ENCODE peak calls at places on chromosomes 6 and 20, in ten cellular contexts. U, I, M, T, O, J, A, D, B and C are unnamed samples.

GRCh38 chr20:51696304-51697118 is 71.7 kb downstream of the ATP9A start:
- DNase-seq in J (no peak), O (no peak), T (no peak), M (peak; percentile 35), A (no peak), U (no peak), D (no peak), I (no peak), B (no peak), C (peak; percentile 41)

GRCh38 chr20:33576432-33576883 is 85.7 kb upstream of the C20orf144 start:
- DNase-seq in A (no peak), M (no peak), J (no peak), O (peak; percentile 81), B (peak; percentile 5), D (no peak), I (no peak), T (no peak), U (no peak), C (no peak)

GRCh38 chr6:1651362-1651761 is 41.6 kb downstream of the FOXC1 start:
- DNase-seq in M (no peak), O (no peak), A (no peak), B (no peak), U (no peak), I (no peak), J (no peak), T (no peak), D (no peak), C (no peak)

GRCh38 chr6:6980999-6981581 is 126.7 kb upstream of the RREB1 start:
- DNase-seq in T (no peak), J (no peak), A (no peak), B (no peak), D (no peak), O (no peak), M (no peak), I (no peak), U (no peak), C (no peak)

GRCh38 chr20:38748097-38748862 is at the start of gene ACTR5:
- DNase-seq in O (peak; percentile 94), A (peak; percentile 93), B (peak; percentile 80), I (peak; percentile 93), D (peak; percentile 84), U (peak; percentile 82), T (peak; percentile 96), J (peak; percentile 95), M (peak; percentile 83), C (peak; percentile 91)

GRCh38 chr6:143426025-143426424 is 24.5 kb downstream of the ADAT2 start:
- DNase-seq in B (no peak), U (no peak), D (no peak), I (no peak), A (no peak), J (no peak), M (peak; percentile 71), O (no peak), T (no peak), C (no peak)

GRCh38 chr20:37686762-37687477 is 6.9 kb upstream of the CTNNBL1 start:
- DNase-seq in J (no peak), A (no peak), U (no peak), T (no peak), D (peak; percentile 24), B (peak; percentile 20), M (peak; percentile 41), I (no peak), O (no peak), C (peak; percentile 7)

GRCh38 chr6:106177786-106178185 is 91.7 kb downstream of the PRDM1 start:
- DNase-seq in M (peak; percentile 36), U (no peak), B (no peak), I (no peak), A (no peak), D (no peak), T (no peak), J (no peak), O (no peak), C (no peak)

GRCh38 chr6:127289934-127290333 is 23.3 kb downstream of the RNF146 start:
- DNase-seq in O (no peak), T (peak; percentile 39), I (no peak), U (no peak), D (no peak), J (no peak), M (no peak), B (no peak), A (no peak), C (no peak)

GRCh38 chr20:63253438-63254236 is 626 bp downstream of the NKAIN4 start:
- DNase-seq in T (no peak), I (no peak), D (no peak), A (no peak), J (no peak), O (no peak), U (no peak), B (no peak), M (no peak), C (no peak)

GRCh38 chr6:14838041-14838596 is 407.8 kb upstream of the JARID2 start:
- DNase-seq in B (no peak), M (peak; percentile 30), O (no peak), D (no peak), I (no peak), U (no peak), T (no peak), J (no peak), A (no peak), C (no peak)

GRCh38 chr20:31542201-31542842 is 28.1 kb downstream of the HM13 start:
- DNase-seq in M (peak; percentile 34), I (no peak), A (no peak), B (no peak), D (no peak), J (no peak), T (no peak), O (no peak), U (no peak), C (no peak)

GRCh38 chr6:72740135-72740534 is 118.3 kb downstream of the KCNQ5 start:
- DNase-seq in T (no peak), O (peak; percentile 3), B (no peak), U (no peak), A (no peak), I (no peak), D (peak; percentile 20), M (no peak), J (no peak), C (no peak)

GRCh38 chr6:141956046-141956761 is 176.5 kb upstream of the GJE1 start:
- DNase-seq in T (no peak), U (no peak), I (no peak), A (no peak), B (peak; percentile 14), M (peak; percentile 17), O (no peak), J (no peak), D (peak; percentile 5), C (peak; percentile 1)

GRCh38 chr6:140380371-140381218 is 1006.1 kb upstream of the CITED2 start:
- DNase-seq in J (no peak), A (no peak), U (no peak), B (peak; percentile 50), T (no peak), I (no peak), D (no peak), O (no peak), M (peak; percentile 37), C (no peak)

DNA sequence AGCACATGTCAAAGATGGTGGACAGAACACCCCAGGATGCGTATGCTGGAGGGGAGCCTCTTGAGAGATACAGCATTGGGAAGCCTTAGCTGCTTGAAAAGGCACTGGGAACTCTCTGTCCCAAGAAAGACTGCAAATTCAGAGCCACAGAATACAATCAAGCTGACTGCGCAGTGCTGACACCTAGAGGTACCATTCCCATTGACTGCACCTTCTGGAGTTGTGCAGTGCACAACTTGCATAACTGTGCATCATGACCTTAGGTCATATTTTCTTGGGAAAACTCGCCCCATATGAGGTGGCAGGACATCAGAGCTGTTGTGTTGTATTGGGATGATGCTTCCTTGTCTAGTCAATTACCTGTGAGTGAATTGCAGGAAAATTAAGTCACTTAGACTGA is 646.5 kb upstream of the NOX3 start:
- DNase-seq in D (peak; percentile 8), T (no peak), I (no peak), J (no peak), B (peak; percentile 23), M (no peak), A (no peak), O (peak; percentile 8), U (no peak), C (no peak)
- TF ChIP-seq CTCF in D (peak; percentile 45), T (no peak), I (no peak), J (no peak), B (peak; percentile 36), M (peak; percentile 43), A (no peak), O (peak; percentile 60), U (no peak), C (peak; percentile 35)

DNA sequence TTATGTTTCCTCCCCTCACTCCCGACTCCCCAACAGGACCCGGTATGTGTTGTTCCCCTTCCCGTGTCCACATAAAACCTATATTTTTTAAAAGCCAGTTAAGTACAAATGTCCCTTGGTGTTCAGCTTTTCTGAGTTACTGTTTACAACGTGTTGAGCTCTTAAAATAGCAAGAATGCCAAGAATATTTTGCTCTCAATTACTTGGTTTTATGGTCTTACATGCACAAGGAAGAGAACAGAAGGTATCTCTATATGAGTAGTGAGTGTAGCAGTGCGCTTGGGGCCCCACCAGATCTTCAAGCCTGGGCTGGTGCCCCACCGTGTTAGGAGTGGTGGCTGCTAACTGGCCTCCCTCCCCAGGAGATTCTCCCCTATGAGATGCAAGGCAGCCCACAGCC is 75.3 kb downstream of the RIN2 start:
- DNase-seq in I (no peak), O (no peak), J (no peak), A (no peak), M (no peak), T (no peak), U (no peak), B (no peak), D (no peak), C (no peak)
- H3K4me3 ChIP-seq in I (no peak overlapping the region), O (no peak overlapping the region), J (no peak overlapping the region), A (no peak overlapping the region), M (no peak overlapping the region), T (no peak overlapping the region), U (no peak overlapping the region), B (no peak overlapping the region), D (no peak overlapping the region), C (no peak overlapping the region)

DNA sequence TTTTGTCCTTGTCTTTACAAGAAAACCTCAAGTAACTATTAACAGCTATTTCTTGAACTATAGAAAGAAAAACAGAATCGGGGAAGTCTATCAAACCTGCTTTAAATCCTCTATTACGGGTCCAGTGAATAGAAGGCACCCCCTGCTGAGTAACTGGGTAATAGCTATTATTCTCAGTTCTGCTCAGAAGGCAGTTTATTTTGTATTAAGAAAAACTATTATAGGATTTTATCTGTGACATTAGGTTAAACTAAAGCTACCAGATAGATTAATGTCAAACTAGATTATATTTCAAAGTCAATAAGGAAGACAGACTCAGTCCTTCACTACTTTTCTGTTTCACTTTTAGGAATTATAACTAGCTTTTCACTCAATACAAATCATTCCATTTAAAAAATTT is 93.7 kb downstream of the DST start:
- DNase-seq in T (no peak), I (peak; percentile 37), O (peak; percentile 29), B (no peak), M (no peak), U (no peak), D (no peak), J (no peak), A (no peak), C (no peak)
- TF ChIP-seq CTCF in T (no peak), I (peak; percentile 62), O (peak; percentile 77), B (peak; percentile 48), M (peak; percentile 57), U (peak; percentile 32), D (peak; percentile 24), J (peak; percentile 14), A (no peak), C (peak; percentile 3)

DNA sequence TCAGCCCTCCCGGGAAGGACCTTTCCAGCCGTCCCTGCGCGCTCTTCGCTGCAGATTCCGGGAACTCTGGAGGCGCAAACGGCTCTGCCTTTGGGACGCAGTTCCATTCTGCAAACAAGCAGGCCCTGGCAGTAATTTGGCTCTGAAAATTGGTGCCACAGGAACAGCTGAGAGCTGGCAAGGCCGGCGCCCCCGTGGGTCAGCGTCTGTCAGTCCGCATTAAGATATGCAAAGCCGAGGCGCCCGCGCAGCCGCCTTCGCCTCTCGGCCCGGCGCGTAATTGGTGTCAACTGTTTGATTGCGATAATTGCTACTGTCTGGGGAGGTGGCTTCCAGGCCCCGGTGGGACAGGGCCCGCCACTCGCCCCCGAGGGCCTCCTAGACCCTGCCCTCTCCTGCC is 73.6 kb downstream of the NCR2 start:
- DNase-seq in D (no peak), J (no peak), M (no peak), O (no peak), I (no peak), U (no peak), A (no peak), T (no peak), B (no peak), C (no peak)
- H3K4me3 ChIP-seq in D (no peak overlapping the region), J (no peak overlapping the region), M (no peak overlapping the region), O (no peak overlapping the region), I (no peak overlapping the region), U (no peak overlapping the region), A (no peak overlapping the region), T (no peak overlapping the region), B (no peak overlapping the region), C (no peak overlapping the region)